ENCODE peak calls at places on chromosomes 6 and 20, in four cellular contexts. V is IMR-90, U is adipocyte, T is MM.1S. Q is an unnamed sample. For H3K4me1, the result is how much of the 10 kb centered on the place peaks cover.

GRCh38 chr20:50431066-50431450 is 79.1 kb upstream of the PTPN1 start:
- DNase-seq in V (no peak), U (no peak), T (no peak), Q (no peak)

GRCh38 chr6:34792605-34793500 is 970 bp downstream of the BLTP3A start:
- DNase-seq in V (peak), U (peak), T (peak), Q (no peak)

GRCh38 chr6:26195924-26196845 is 109.0 kb downstream of the HFE start:
- DNase-seq in V (peak), U (peak), T (peak), Q (peak)

GRCh38 chr6:67889682-67889995 is 745.4 kb upstream of the ADGRB3 start:
- DNase-seq in V (no peak), U (no peak), T (no peak), Q (no peak)

GRCh38 chr6:108174371-108175175 is 8.8 kb downstream of the NR2E1 start:
- DNase-seq in V (peak), U (peak), T (no peak), Q (no peak)

GRCh38 chr6:158666637-158667359 is 16.9 kb downstream of the SYTL3 start:
- DNase-seq in V (peak), U (peak), T (no peak), Q (no peak)

GRCh38 chr6:43081043-43081442 is 4.9 kb downstream of the PTK7 start:
- DNase-seq in V (no peak), U (no peak), T (no peak), Q (no peak)

GRCh38 chr6:82915666-82916065 is 150.0 kb downstream of the UBE3D start:
- DNase-seq in V (no peak), U (no peak), T (no peak), Q (no peak)

GRCh38 chr6:148457843-148458159 is 115.2 kb downstream of the SASH1 start:
- DNase-seq in V (no peak), U (no peak), T (no peak), Q (no peak)

GRCh38 chr6:128036808-128037570 is 136.1 kb upstream of the THEMIS start:
- DNase-seq in V (no peak), U (peak), T (no peak), Q (no peak)

GRCh38 chr20:49955167-49955566 is 19.0 kb downstream of the RNF114 start:
- DNase-seq in V (no peak), U (no peak), T (no peak), Q (no peak)

GRCh38 chr6:164396071-164397047 is 913.0 kb downstream of the C6orf118 start:
- DNase-seq in V (no peak), U (no peak), T (peak), Q (no peak)

GRCh38 chr20:25038103-25038410 is 19.9 kb downstream of the ACSS1 start:
- DNase-seq in V (no peak), U (no peak), T (no peak), Q (no peak)

GRCh38 chr20:25038591-25039015 is 19.3 kb downstream of the ACSS1 start:
- DNase-seq in V (no peak), U (no peak), T (no peak), Q (no peak)

GRCh38 chr20:25035924-25036323 is 22.0 kb downstream of the ACSS1 start:
- DNase-seq in V (no peak), U (no peak), T (peak), Q (peak)

GRCh38 chr20:25036331-25036936 is 21.5 kb downstream of the ACSS1 start:
- DNase-seq in V (no peak), U (no peak), T (peak), Q (peak)

DNA sequence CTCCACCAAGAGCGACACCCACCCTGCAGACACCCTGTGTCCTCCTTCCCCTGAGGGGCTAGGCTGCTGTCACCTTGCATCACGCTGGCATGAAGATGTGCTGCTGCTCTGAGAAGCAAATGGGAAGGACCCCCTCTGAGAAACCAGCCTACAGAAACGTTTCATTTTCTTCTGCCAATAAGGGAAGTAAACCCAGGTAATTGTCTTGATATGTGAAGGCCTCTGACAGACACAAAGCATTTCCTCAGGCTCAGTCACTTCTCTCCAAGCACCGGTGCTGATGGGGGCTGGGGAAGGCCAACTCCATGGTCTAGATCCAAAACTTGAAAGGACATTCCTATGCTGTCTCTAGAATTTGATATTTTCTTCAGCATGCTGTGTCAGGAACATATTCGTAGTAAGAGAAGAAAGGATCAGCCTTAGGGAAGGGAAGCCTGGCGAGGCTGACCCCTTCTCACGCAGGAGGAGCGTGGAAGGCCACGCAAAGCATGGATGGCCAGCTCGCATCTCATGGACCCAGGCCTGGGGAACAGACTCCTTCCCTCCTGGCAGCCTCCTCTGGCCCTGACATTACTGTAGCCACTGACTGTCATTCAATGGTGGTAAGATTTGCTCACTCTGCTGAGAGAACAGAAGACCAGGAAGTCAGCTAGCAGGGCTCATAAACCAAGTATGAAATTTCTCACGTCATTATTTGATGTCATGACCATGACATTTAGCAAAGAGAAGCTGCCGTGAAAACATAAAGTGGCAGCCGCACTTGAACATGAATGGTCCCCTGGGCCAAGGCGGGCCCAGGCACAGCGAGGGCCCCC is 20.4 kb downstream of the ACSS1 start:
- DNase-seq in V (no peak), U (no peak), T (no peak), Q (peak)
- H3K9ac ChIP-seq in V (no peak), U (no peak), T (no peak), Q (no peak)

GRCh38 chr20:63242736-63243135 is 7.0 kb downstream of the BIRC7 start:
- DNase-seq in V (no peak), U (no peak), T (no peak), Q (no peak)

GRCh38 chr20:63241272-63241671 is 5.6 kb downstream of the BIRC7 start:
- DNase-seq in V (no peak), U (no peak), T (no peak), Q (no peak)

GRCh38 chr20:63239431-63239830 is 3.7 kb downstream of the BIRC7 start:
- DNase-seq in V (no peak), U (no peak), T (no peak), Q (no peak)

GRCh38 chr20:63238491-63239126 is 2.9 kb downstream of the BIRC7 start:
- DNase-seq in V (no peak), U (no peak), T (no peak), Q (no peak)

GRCh38 chr20:63240004-63240403 is 4.3 kb downstream of the BIRC7 start:
- DNase-seq in V (no peak), U (no peak), T (no peak), Q (no peak)
- H3K4me1 ChIP-seq in V (under half), U (under half), T (under half), Q (under half)

DNA sequence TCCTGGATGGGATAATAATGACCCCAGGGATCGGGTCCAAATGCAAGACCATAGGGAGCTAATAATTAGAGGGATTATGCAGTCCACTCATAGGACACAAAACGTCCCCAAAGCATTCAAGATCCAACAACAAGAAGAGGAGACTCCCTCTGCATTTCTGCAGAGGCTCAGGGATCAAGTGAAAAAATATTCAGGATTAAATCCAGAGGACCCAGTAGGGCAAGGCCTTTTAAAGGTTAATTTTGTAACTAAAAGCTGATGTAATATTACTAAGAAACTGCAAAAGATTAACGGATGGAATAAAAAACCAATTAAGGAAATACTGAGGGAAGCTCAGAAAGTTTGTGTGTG is 22.2 kb downstream of the HLA-A start:
- DNase-seq in V (no peak), U (no peak), T (no peak), Q (no peak)
- H3K9ac ChIP-seq in V (peak), U (peak), T (peak), Q (no peak)

DNA sequence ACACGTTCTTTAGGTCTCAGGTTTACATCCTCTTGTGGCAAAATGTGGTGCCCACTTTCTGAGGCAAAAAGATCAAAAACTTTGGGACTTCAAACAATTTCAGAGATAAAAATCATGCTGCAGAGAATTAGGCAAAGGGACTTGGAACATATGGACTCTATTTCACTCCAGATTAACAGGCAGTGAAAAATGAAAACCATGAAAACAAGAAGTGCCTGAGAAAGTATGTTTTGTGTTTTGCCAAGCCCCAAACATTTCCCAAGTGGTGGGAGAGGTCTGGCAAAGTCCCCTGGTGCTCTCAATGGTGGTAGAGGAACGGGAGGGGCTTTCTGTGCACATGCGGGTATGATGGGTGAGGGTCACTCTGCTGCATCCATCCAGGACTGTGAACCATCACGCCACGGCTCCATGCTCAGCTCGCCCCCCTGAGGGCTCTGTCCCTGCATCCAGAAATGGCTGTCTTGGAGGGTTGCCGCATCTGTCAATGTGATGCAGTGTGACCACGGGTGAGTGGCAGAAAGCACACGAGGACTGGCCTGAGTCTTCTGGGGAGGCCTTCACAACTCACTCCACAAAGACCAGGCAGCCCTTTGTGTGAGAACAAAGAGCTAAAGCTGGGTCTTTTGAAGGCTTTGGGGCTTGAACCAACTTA is 43.2 kb upstream of the TBC1D7 start:
- DNase-seq in V (no peak), U (peak), T (no peak), Q (no peak)
- H3K4me1 ChIP-seq in V (under half), U (under half), T (under half), Q (under half)

GRCh38 chr6:154683756-154684523 is 49.3 kb upstream of the SCAF8 start:
- DNase-seq in V (peak), U (peak), T (peak), Q (no peak)
- H3K9ac ChIP-seq in V (no peak), U (no peak), T (no peak), Q (no peak)